ENCODE peak calls at places on chromosomes 5 and 9, in eight cellular contexts. One of them, this sample, is unnamed.

GRCh38 chr5:89374144-89374784 is 491.3 kb upstream of the MEF2C start:
- DNase-seq in astrocyte of the spinal cord: no peak
- DNase-seq in PC-3: no peak
- DNase-seq in bronchial epithelial cell: no peak
- DNase-seq in fibroblast of lung: peak
- DNase-seq in lower lobe of right lung: no peak
- DNase-seq in lung: no peak
- DNase-seq in AG04449: no peak
- DNase-seq in this sample: no peak

GRCh38 chr5:147558826-147559225 is 49.0 kb upstream of the DPYSL3 start:
- DNase-seq in lower lobe of right lung: no peak
- DNase-seq in astrocyte of the spinal cord: peak
- DNase-seq in PC-3: peak
- DNase-seq in AG04449: no peak
- DNase-seq in bronchial epithelial cell: peak
- DNase-seq in fibroblast of lung: peak
- DNase-seq in lung: peak
- DNase-seq in this sample: peak

GRCh38 chr9:18396102-18396728 is 77.7 kb upstream of the ADAMTSL1 start:
- DNase-seq in PC-3: peak
- DNase-seq in fibroblast of lung: peak
- DNase-seq in lower lobe of right lung: no peak
- DNase-seq in AG04449: no peak
- DNase-seq in astrocyte of the spinal cord: peak
- DNase-seq in bronchial epithelial cell: peak
- DNase-seq in lung: no peak
- DNase-seq in this sample: peak

GRCh38 chr5:55934720-55935119 is 60.0 kb downstream of the IL6ST start:
- DNase-seq in bronchial epithelial cell: no peak
- DNase-seq in PC-3: no peak
- DNase-seq in lower lobe of right lung: no peak
- DNase-seq in astrocyte of the spinal cord: no peak
- DNase-seq in AG04449: no peak
- DNase-seq in fibroblast of lung: no peak
- DNase-seq in lung: no peak
- DNase-seq in this sample: no peak

GRCh38 chr9:98997580-98997979 is 53.9 kb downstream of the COL15A1 start:
- DNase-seq in astrocyte of the spinal cord: peak
- DNase-seq in bronchial epithelial cell: no peak
- DNase-seq in lung: no peak
- DNase-seq in lower lobe of right lung: no peak
- DNase-seq in AG04449: no peak
- DNase-seq in fibroblast of lung: peak
- DNase-seq in PC-3: no peak
- DNase-seq in this sample: peak

GRCh38 chr5:56440871-56441740 is 208.0 kb upstream of the ANKRD55 start:
- DNase-seq in PC-3: peak
- DNase-seq in lower lobe of right lung: no peak
- DNase-seq in lung: no peak
- DNase-seq in astrocyte of the spinal cord: peak
- DNase-seq in fibroblast of lung: peak
- DNase-seq in bronchial epithelial cell: peak
- DNase-seq in AG04449: no peak
- DNase-seq in this sample: peak

GRCh38 chr9:113581865-113582697 is 118.6 kb downstream of the RGS3 start:
- DNase-seq in fibroblast of lung: no peak
- DNase-seq in bronchial epithelial cell: no peak
- DNase-seq in astrocyte of the spinal cord: peak
- DNase-seq in lung: peak
- DNase-seq in AG04449: no peak
- DNase-seq in lower lobe of right lung: peak
- DNase-seq in PC-3: no peak
- DNase-seq in this sample: peak

GRCh38 chr9:38182321-38182720 is 113.3 kb upstream of the SHB start:
- DNase-seq in fibroblast of lung: no peak
- DNase-seq in bronchial epithelial cell: peak
- DNase-seq in lung: no peak
- DNase-seq in astrocyte of the spinal cord: no peak
- DNase-seq in AG04449: no peak
- DNase-seq in lower lobe of right lung: no peak
- DNase-seq in PC-3: no peak
- DNase-seq in this sample: no peak

GRCh38 chr5:132873119-132873929 is at the start of gene LEAP2:
- DNase-seq in PC-3: no peak
- DNase-seq in fibroblast of lung: peak
- DNase-seq in astrocyte of the spinal cord: no peak
- DNase-seq in lower lobe of right lung: no peak
- DNase-seq in bronchial epithelial cell: no peak
- DNase-seq in AG04449: no peak
- DNase-seq in lung: no peak
- DNase-seq in this sample: no peak

GRCh38 chr5:78499485-78499884 is 139.1 kb downstream of the SCAMP1 start:
- DNase-seq in PC-3: no peak
- DNase-seq in fibroblast of lung: no peak
- DNase-seq in bronchial epithelial cell: no peak
- DNase-seq in astrocyte of the spinal cord: no peak
- DNase-seq in AG04449: no peak
- DNase-seq in lower lobe of right lung: no peak
- DNase-seq in lung: peak
- DNase-seq in this sample: no peak

GRCh38 chr9:120184266-120184665 is 395.7 kb downstream of the CDK5RAP2 start:
- DNase-seq in AG04449: no peak
- DNase-seq in lower lobe of right lung: no peak
- DNase-seq in lung: no peak
- DNase-seq in bronchial epithelial cell: no peak
- DNase-seq in PC-3: no peak
- DNase-seq in astrocyte of the spinal cord: no peak
- DNase-seq in fibroblast of lung: no peak
- DNase-seq in this sample: no peak

GRCh38 chr9:89597711-89598707 is 6.8 kb upstream of the GADD45G start:
- DNase-seq in fibroblast of lung: peak
- DNase-seq in lower lobe of right lung: no peak
- DNase-seq in bronchial epithelial cell: peak
- DNase-seq in PC-3: peak
- DNase-seq in astrocyte of the spinal cord: peak
- DNase-seq in AG04449: no peak
- DNase-seq in lung: peak
- DNase-seq in this sample: peak

GRCh38 chr5:131171276-131171815 is 602 bp downstream of the LYRM7 start:
- DNase-seq in PC-3: peak
- DNase-seq in lower lobe of right lung: no peak
- DNase-seq in fibroblast of lung: no peak
- DNase-seq in bronchial epithelial cell: peak
- DNase-seq in AG04449: no peak
- DNase-seq in astrocyte of the spinal cord: no peak
- DNase-seq in lung: no peak
- DNase-seq in this sample: no peak

GRCh38 chr9:133978226-133979123 is 13.6 kb downstream of the VAV2 start:
- DNase-seq in PC-3: no peak
- DNase-seq in astrocyte of the spinal cord: no peak
- DNase-seq in fibroblast of lung: no peak
- DNase-seq in bronchial epithelial cell: no peak
- DNase-seq in lung: no peak
- DNase-seq in lower lobe of right lung: peak
- DNase-seq in AG04449: no peak
- DNase-seq in this sample: no peak

GRCh38 chr5:2462026-2462691 is 289.3 kb downstream of the IRX2 start:
- DNase-seq in bronchial epithelial cell: no peak
- DNase-seq in AG04449: no peak
- DNase-seq in lung: no peak
- DNase-seq in lower lobe of right lung: no peak
- DNase-seq in PC-3: no peak
- DNase-seq in fibroblast of lung: no peak
- DNase-seq in astrocyte of the spinal cord: no peak
- DNase-seq in this sample: no peak

GRCh38 chr9:14768561-14769234 is 46.2 kb upstream of the CER1 start:
- DNase-seq in astrocyte of the spinal cord: peak
- DNase-seq in lung: no peak
- DNase-seq in PC-3: peak
- DNase-seq in lower lobe of right lung: no peak
- DNase-seq in bronchial epithelial cell: peak
- DNase-seq in fibroblast of lung: peak
- DNase-seq in AG04449: no peak
- DNase-seq in this sample: peak

GRCh38 chr9:14770592-14770991 is 48.1 kb upstream of the CER1 start:
- DNase-seq in fibroblast of lung: no peak
- DNase-seq in lower lobe of right lung: no peak
- DNase-seq in AG04449: no peak
- DNase-seq in astrocyte of the spinal cord: no peak
- DNase-seq in bronchial epithelial cell: no peak
- DNase-seq in PC-3: no peak
- DNase-seq in lung: no peak
- DNase-seq in this sample: no peak

GRCh38 chr9:14766299-14766698 is 43.8 kb upstream of the CER1 start:
- DNase-seq in astrocyte of the spinal cord: no peak
- DNase-seq in PC-3: no peak
- DNase-seq in lower lobe of right lung: no peak
- DNase-seq in AG04449: no peak
- DNase-seq in bronchial epithelial cell: no peak
- DNase-seq in lung: no peak
- DNase-seq in fibroblast of lung: peak
- DNase-seq in this sample: no peak

DNA sequence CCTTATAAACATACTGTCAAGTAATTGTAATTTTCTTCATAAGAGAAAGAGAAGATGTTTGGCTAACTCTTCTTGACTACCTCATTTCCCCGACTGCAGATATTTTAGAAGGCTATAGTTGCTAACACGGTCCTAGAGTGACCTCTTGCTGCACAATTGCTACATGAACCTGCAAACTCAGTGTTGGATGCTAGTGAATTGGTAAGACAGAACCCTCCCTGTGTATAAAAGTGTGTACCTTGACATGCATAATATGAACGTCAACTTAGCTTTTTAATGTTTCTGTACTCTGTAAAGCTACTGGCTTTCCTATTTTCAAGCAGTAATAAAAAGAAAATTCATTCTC is 46.7 kb upstream of the CER1 start:
- DNase-seq in bronchial epithelial cell: peak
- DNase-seq in lung: no peak
- DNase-seq in fibroblast of lung: peak
- DNase-seq in lower lobe of right lung: no peak
- DNase-seq in AG04449: no peak
- DNase-seq in PC-3: peak
- DNase-seq in astrocyte of the spinal cord: peak
- DNase-seq in this sample: peak
- TF ChIP-seq CTCF in bronchial epithelial cell: peak
- TF ChIP-seq CTCF in lung: no peak
- TF ChIP-seq CTCF in fibroblast of lung: peak
- TF ChIP-seq CTCF in lower lobe of right lung: no peak
- TF ChIP-seq CTCF in AG04449: no peak
- TF ChIP-seq CTCF in PC-3: peak
- TF ChIP-seq CTCF in astrocyte of the spinal cord: peak
- TF ChIP-seq CTCF in this sample: peak

DNA sequence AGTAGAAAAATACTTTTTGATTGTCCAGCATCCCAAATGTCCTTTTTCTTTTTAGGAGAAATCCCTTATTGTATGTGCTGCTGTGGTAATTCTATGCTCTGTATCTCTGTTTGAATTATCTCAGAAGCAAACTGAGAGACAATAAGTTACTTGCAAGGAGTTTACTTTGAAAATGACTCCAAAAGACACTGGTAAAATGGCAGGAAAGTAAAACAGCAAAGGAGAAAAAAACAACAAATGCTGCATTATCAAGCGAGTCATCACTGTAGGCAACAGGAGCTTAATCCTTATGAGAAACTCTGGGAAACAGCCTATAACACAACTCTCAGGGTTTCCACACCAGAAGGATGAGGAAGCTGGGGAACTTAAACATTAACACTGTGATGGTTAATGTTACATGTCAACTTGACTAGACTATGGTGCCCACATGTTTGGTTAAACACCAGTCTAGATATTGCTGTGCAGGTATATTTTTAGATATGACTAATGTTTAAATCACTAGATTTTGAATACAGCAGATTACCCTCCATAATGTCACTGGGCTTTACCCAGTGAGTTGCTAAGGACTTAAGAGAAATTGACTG is 92.6 kb upstream of the GAS1 start:
- DNase-seq in AG04449: peak
- DNase-seq in fibroblast of lung: peak
- DNase-seq in astrocyte of the spinal cord: peak
- DNase-seq in bronchial epithelial cell: peak
- DNase-seq in PC-3: no peak
- DNase-seq in lung: no peak
- DNase-seq in lower lobe of right lung: no peak
- DNase-seq in this sample: peak
- H3K4me3 ChIP-seq in AG04449: no peak
- H3K4me3 ChIP-seq in fibroblast of lung: no peak
- H3K4me3 ChIP-seq in astrocyte of the spinal cord: no peak
- H3K4me3 ChIP-seq in bronchial epithelial cell: no peak
- H3K4me3 ChIP-seq in PC-3: no peak
- H3K4me3 ChIP-seq in lung: no peak
- H3K4me3 ChIP-seq in lower lobe of right lung: no peak
- H3K4me3 ChIP-seq in this sample: no peak

DNA sequence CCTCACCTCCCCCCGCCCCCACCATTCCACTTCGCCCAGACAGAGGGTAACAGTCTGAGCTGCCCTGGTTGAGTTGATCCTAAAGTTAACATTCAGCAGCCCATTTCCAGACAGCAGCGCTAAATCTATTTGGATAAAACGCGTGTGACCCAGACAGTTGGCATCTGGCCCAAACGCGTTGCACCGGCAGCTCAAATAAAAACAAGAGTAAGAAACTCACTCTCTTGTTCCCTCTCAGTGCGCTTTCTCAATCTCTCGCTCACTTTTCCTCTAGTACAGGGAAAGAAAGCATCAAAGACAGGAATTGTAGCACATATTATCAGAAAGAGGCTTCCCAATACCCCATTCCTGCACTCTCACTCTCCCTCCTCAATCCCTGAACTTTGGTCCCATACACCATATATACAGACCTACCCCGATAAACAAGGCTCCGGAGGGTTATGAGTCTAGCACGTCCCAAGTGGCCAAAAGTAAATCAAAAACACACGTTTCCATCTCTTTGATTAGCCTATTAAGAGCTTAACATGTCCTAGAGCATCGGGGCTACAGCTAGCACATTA is 1.3 kb downstream of the ADAMTS6 start:
- DNase-seq in PC-3: peak
- DNase-seq in lung: peak
- DNase-seq in fibroblast of lung: peak
- DNase-seq in lower lobe of right lung: peak
- DNase-seq in AG04449: no peak
- DNase-seq in astrocyte of the spinal cord: peak
- DNase-seq in bronchial epithelial cell: peak
- DNase-seq in this sample: peak
- TF ChIP-seq CTCF in PC-3: no peak
- TF ChIP-seq CTCF in lung: no peak
- TF ChIP-seq CTCF in fibroblast of lung: no peak
- TF ChIP-seq CTCF in lower lobe of right lung: no peak
- TF ChIP-seq CTCF in AG04449: no peak
- TF ChIP-seq CTCF in astrocyte of the spinal cord: no peak
- TF ChIP-seq CTCF in bronchial epithelial cell: no peak
- TF ChIP-seq CTCF in this sample: no peak

DNA sequence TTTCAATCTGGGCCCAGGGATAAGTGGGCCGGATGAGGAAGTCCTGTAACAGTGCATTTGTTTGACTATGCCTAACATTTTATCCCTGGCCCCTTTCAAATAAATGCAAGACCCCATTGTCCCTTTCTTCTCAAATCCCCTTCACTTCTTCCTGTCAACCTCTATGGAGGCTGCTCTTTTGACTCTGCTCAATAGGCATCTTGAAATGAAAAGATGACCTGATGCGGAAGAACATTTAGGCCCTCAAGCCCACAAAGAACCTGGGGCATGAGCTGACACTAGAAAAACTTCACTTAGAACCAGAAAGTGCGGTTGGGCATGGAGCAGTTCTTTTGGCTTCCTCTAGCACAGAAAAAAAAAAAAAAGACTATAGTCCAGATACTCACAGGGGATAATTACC is 1434.7 kb upstream of the WWC1 start:
- DNase-seq in fibroblast of lung: no peak
- DNase-seq in astrocyte of the spinal cord: no peak
- DNase-seq in AG04449: no peak
- DNase-seq in bronchial epithelial cell: no peak
- DNase-seq in lower lobe of right lung: no peak
- DNase-seq in PC-3: no peak
- DNase-seq in lung: no peak
- DNase-seq in this sample: no peak
- H3K4me3 ChIP-seq in fibroblast of lung: no peak
- H3K4me3 ChIP-seq in astrocyte of the spinal cord: no peak
- H3K4me3 ChIP-seq in AG04449: no peak
- H3K4me3 ChIP-seq in bronchial epithelial cell: no peak
- H3K4me3 ChIP-seq in lower lobe of right lung: no peak
- H3K4me3 ChIP-seq in PC-3: no peak
- H3K4me3 ChIP-seq in lung: no peak
- H3K4me3 ChIP-seq in this sample: no peak